ENCODE peak calls at places on chromosomes 3 and 15, in five cellular contexts. One of them, this sample, is unnamed.

GRCh38 chr15:96331141-96331941 is 841 bp downstream of the NR2F2 start:
- DNase-seq in heart left ventricle: no peak
- DNase-seq in NB4: peak; percentile 85
- DNase-seq in sigmoid colon: peak; percentile 76
- DNase-seq in suprapubic skin: no peak
- DNase-seq in this sample: peak; percentile 90

GRCh38 chr3:148329481-148330220 is 368.1 kb upstream of the AGTR1 start:
- DNase-seq in heart left ventricle: no peak
- DNase-seq in NB4: no peak
- DNase-seq in sigmoid colon: no peak
- DNase-seq in suprapubic skin: no peak
- DNase-seq in this sample: no peak

GRCh38 chr3:42014949-42015533 is 53.1 kb upstream of the ULK4 start:
- DNase-seq in NB4: peak; percentile 91
- DNase-seq in heart left ventricle: peak; percentile 73
- DNase-seq in sigmoid colon: peak; percentile 83
- DNase-seq in suprapubic skin: peak; percentile 84
- DNase-seq in this sample: no peak

GRCh38 chr3:72379500-72380187 is 468.6 kb downstream of the SHQ1 start:
- DNase-seq in sigmoid colon: no peak
- DNase-seq in suprapubic skin: no peak
- DNase-seq in NB4: peak; percentile 53
- DNase-seq in heart left ventricle: no peak
- DNase-seq in this sample: no peak

GRCh38 chr3:111194048-111194447 is 122.4 kb downstream of the NECTIN3 start:
- DNase-seq in sigmoid colon: no peak
- DNase-seq in suprapubic skin: no peak
- DNase-seq in NB4: no peak
- DNase-seq in heart left ventricle: no peak
- DNase-seq in this sample: no peak

GRCh38 chr15:69794643-69795461 is 302.9 kb downstream of the TLE3 start:
- DNase-seq in suprapubic skin: no peak
- DNase-seq in sigmoid colon: peak; percentile 78
- DNase-seq in heart left ventricle: no peak
- DNase-seq in NB4: no peak
- DNase-seq in this sample: peak; percentile 43

GRCh38 chr15:85726446-85726845 is 68.3 kb downstream of the KLHL25 start:
- DNase-seq in sigmoid colon: no peak
- DNase-seq in suprapubic skin: no peak
- DNase-seq in NB4: no peak
- DNase-seq in heart left ventricle: no peak
- DNase-seq in this sample: no peak

GRCh38 chr3:39101022-39101689 is 6.3 kb downstream of the GORASP1 start:
- DNase-seq in suprapubic skin: no peak
- DNase-seq in NB4: peak; percentile 60
- DNase-seq in heart left ventricle: no peak
- DNase-seq in sigmoid colon: no peak
- DNase-seq in this sample: no peak

GRCh38 chr15:35481992-35482391 is 64.0 kb downstream of the DPH6 start:
- DNase-seq in heart left ventricle: no peak
- DNase-seq in sigmoid colon: no peak
- DNase-seq in NB4: no peak
- DNase-seq in suprapubic skin: no peak
- DNase-seq in this sample: no peak

GRCh38 chr15:38991126-38991525 is 426.5 kb upstream of the RASGRP1 start:
- DNase-seq in heart left ventricle: no peak
- DNase-seq in NB4: peak; percentile 11
- DNase-seq in sigmoid colon: no peak
- DNase-seq in suprapubic skin: no peak
- DNase-seq in this sample: no peak

DNA sequence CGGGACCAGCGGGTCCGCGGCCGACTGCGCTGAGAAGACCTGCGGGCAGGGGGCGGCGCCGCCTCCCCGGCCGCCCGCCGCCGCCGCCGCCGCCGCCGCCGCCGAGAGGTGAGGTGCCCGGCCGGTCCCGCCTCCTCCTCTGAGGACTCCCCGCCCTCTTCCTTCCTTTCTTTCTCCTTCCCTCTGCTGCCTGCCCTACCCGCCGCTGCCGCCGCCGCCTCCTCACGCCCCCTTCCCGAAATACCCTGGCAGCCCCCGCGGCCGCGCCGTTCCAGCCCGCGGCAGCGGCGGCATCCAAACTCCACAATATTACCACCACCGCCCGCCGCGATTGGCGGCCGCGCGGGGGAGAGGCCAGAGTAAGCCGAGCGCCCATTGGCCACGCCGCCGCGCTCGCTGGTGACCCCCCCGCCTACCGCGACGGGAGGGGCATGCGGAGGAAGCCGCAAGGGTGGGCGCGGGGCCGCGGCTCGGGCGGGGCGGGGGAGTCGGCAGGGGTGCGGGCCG is 61.8 kb upstream of the ANKRD28 start:
- DNase-seq in suprapubic skin: peak; percentile 85
- DNase-seq in sigmoid colon: peak; percentile 87
- DNase-seq in NB4: peak; percentile 92
- DNase-seq in heart left ventricle: peak; percentile 83
- DNase-seq in this sample: peak; percentile 89
- TF ChIP-seq POLR2A in suprapubic skin: no peak
- TF ChIP-seq POLR2A in sigmoid colon: no peak
- TF ChIP-seq POLR2A in NB4: peak; percentile 49
- TF ChIP-seq POLR2A in heart left ventricle: no peak
- TF ChIP-seq POLR2A in this sample: no peak

GRCh38 chr15:75056036-75056435 is 32.6 kb downstream of the PPCDC start:
- DNase-seq in NB4: no peak
- DNase-seq in sigmoid colon: peak; percentile 57
- DNase-seq in suprapubic skin: no peak
- DNase-seq in heart left ventricle: no peak
- DNase-seq in this sample: no peak
- TF ChIP-seq POLR2A in NB4: no peak
- TF ChIP-seq POLR2A in sigmoid colon: no peak
- TF ChIP-seq POLR2A in suprapubic skin: no peak
- TF ChIP-seq POLR2A in heart left ventricle: no peak
- TF ChIP-seq POLR2A in this sample: no peak

DNA sequence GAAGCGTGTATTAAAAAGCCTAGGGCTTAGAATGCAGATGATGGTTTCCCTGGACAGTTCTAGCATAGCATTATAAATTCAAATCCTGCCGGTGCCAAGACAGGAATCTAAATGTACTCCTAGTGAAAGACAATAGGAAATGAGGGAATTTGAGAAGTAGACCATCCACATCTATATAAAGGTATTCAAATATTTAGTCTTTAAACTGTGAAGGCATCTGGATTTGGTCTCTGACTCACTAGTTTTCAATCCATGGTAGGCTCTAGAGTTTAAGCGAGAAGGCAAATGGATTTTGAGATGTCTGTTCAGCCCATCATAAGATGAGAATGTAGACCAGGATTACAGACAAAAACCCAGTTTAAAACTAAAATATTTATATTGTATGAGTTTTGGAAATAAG is 431.8 kb downstream of the TBL1XR1 start:
- DNase-seq in heart left ventricle: no peak
- DNase-seq in NB4: no peak
- DNase-seq in suprapubic skin: no peak
- DNase-seq in sigmoid colon: no peak
- DNase-seq in this sample: no peak
- TF ChIP-seq POLR2A in heart left ventricle: no peak
- TF ChIP-seq POLR2A in NB4: no peak
- TF ChIP-seq POLR2A in suprapubic skin: no peak
- TF ChIP-seq POLR2A in sigmoid colon: no peak
- TF ChIP-seq POLR2A in this sample: no peak

GRCh38 chr15:90031231-90031791 is 30.2 kb downstream of the ZNF710 start:
- DNase-seq in NB4: peak; percentile 99
- DNase-seq in suprapubic skin: no peak
- DNase-seq in heart left ventricle: no peak
- DNase-seq in sigmoid colon: peak; percentile 48
- DNase-seq in this sample: no peak
- TF ChIP-seq POLR2A in NB4: peak; percentile 39
- TF ChIP-seq POLR2A in suprapubic skin: no peak
- TF ChIP-seq POLR2A in heart left ventricle: no peak
- TF ChIP-seq POLR2A in sigmoid colon: no peak
- TF ChIP-seq POLR2A in this sample: no peak

GRCh38 chr3:47007482-47008257 is 28.2 kb downstream of the NBEAL2 start:
- DNase-seq in NB4: no peak
- DNase-seq in sigmoid colon: peak; percentile 64
- DNase-seq in heart left ventricle: no peak
- DNase-seq in suprapubic skin: peak; percentile 74
- DNase-seq in this sample: no peak
- TF ChIP-seq POLR2A in NB4: no peak
- TF ChIP-seq POLR2A in sigmoid colon: no peak
- TF ChIP-seq POLR2A in heart left ventricle: no peak
- TF ChIP-seq POLR2A in suprapubic skin: no peak
- TF ChIP-seq POLR2A in this sample: no peak

DNA sequence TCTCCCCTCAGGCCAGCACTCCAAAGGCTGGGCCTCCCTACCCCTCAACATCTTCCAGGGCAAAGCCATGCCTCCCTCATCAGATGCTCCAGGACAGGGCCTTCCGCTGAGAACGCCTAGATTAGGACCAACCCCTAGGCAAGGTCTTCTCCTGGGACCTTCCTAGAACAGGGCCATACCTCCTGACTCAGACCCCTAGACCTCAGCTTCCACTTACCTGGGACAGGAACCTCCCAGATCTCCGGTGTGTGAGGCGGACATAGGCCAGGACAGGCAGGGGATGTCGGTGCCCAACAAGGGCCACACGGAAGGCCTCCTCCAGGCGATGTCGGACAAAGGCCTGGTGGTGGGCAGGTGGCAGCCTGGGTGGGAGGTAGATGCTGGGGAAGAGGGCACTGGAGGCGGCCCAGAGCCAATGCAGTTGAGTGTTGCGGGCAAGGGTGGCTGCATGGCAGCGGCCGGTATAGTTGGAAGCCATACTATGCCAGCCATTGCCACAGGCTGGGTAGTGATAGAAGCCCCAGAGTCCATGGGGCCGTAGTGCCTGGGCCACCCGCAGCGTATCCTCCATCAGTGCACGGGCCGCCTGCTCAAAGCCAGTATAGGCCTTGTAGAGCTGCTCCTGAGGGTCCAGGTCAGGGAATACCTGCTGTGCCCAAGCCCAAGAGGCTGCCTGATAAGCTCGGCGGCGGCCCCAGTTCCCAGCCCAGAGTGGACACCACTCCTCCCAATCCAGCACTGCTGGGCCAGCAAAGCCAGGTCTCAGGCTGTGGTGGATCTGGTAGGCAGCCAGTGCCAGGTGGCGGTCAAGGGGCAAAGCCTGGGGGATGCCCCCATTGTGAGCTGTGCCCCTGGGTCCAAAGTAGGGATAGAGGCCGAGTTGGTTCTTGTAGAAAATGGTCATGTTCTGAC is 2.5 kb upstream of the IFRD2 start:
- DNase-seq in heart left ventricle: no peak
- DNase-seq in NB4: no peak
- DNase-seq in sigmoid colon: peak; percentile 67
- DNase-seq in suprapubic skin: no peak
- DNase-seq in this sample: no peak
- TF ChIP-seq POLR2A in heart left ventricle: no peak
- TF ChIP-seq POLR2A in NB4: no peak
- TF ChIP-seq POLR2A in sigmoid colon: no peak
- TF ChIP-seq POLR2A in suprapubic skin: no peak
- TF ChIP-seq POLR2A in this sample: no peak

DNA sequence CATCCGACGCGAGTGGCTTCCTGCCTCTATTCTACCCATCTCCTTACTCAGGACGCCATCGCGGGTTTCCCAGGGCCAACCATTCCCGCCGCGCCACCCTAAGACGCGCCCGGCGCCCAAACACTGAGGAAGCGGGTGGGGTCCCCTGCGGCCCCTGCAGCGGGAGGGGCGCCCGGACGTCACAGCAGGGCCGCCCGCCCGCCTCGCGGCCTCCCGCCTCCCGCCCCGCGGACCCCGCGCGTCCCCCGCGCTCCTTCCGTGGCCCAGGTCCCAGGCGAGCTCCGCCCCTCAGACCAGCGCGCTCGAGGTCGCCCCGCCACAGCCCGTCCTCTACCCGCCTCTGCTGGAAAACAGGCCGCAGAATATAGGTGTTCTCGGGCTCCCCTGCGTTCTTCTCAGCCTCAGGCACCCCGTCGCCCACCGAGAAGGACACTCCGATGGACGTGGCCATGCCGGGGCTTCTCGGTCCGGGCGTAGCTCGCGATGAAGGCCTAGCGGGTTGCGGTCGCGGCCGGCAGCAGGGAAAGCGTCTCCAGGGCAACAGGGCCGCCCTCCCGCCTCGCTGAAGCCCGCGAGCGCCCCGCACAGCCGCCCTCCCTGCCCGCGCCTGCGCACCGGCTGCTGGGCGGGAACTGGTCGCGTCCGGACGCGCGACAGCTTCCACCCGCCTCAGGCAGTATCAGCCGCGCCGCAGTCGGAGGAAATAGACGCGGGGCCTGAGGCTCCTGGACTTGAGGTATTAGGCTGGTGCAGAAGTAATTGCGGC is at the start of gene DYNLT2B:
- DNase-seq in NB4: peak; percentile 94
- DNase-seq in heart left ventricle: peak; percentile 89
- DNase-seq in suprapubic skin: peak; percentile 90
- DNase-seq in sigmoid colon: peak; percentile 92
- DNase-seq in this sample: peak; percentile 93
- TF ChIP-seq POLR2A in NB4: peak; percentile 94
- TF ChIP-seq POLR2A in heart left ventricle: peak; percentile 33
- TF ChIP-seq POLR2A in suprapubic skin: no peak
- TF ChIP-seq POLR2A in sigmoid colon: peak; percentile 16
- TF ChIP-seq POLR2A in this sample: peak; percentile 89

GRCh38 chr3:14414841-14415464 is 12.5 kb downstream of the SLC6A6 start:
- DNase-seq in heart left ventricle: no peak
- DNase-seq in sigmoid colon: no peak
- DNase-seq in NB4: no peak
- DNase-seq in suprapubic skin: no peak
- DNase-seq in this sample: no peak
- TF ChIP-seq POLR2A in heart left ventricle: no peak
- TF ChIP-seq POLR2A in sigmoid colon: no peak
- TF ChIP-seq POLR2A in NB4: no peak
- TF ChIP-seq POLR2A in suprapubic skin: no peak
- TF ChIP-seq POLR2A in this sample: no peak

This sample was measured in upper lobe of left lung.